ENCODE peak calls at places on chromosomes 3 and 15, in nine cellular contexts. Z is stimulated activated naive CD8-positive, alpha-beta T cell treated with anti-CD3 and anti-CD28 coated beads, Interleukin-15, Interleukin-2, amounts not matched to agents 100 U/mL and 50 U/mL, for 24 hours; U is PC-3; I is fibroblast of lung; C is activated CD4-positive, alpha-beta T cell treated with anti-CD3 and anti-CD28 coated beads for 36 hours; F is astrocyte; R is pancreas; P is GM12891; W is amniotic epithelial cell. A is an unnamed sample.

GRCh38 chr3:188568750-188569149 is 414.8 kb downstream of the LPP start:
- DNase-seq in Z (no peak), U (no peak), I (no peak), C (no peak), F (peak), R (no peak), P (no peak), W (no peak), A (no peak)

GRCh38 chr15:29988689-29989088 is 94.1 kb upstream of the GOLGA8J start:
- DNase-seq in Z (no peak), U (no peak), I (no peak), C (no peak), F (peak), R (no peak), P (no peak), W (no peak), A (no peak)

GRCh38 chr15:88982304-88982945 is 69.2 kb upstream of the MFGE8 start:
- DNase-seq in Z (no peak), U (peak), I (peak), C (no peak), F (peak), R (no peak), P (peak), W (peak), A (peak)

GRCh38 chr3:45119824-45120614 is 26.2 kb downstream of the CDCP1 start:
- DNase-seq in Z (no peak), U (peak), I (peak), C (no peak), F (no peak), R (no peak), P (no peak), W (no peak), A (peak)

GRCh38 chr15:74062236-74062635 is 20.1 kb downstream of the GOLGA6A start:
- DNase-seq in Z (no peak), U (no peak), I (no peak), C (no peak), F (no peak), R (no peak), P (no peak), W (no peak), A (no peak)

GRCh38 chr3:112089956-112090898 is 4.0 kb downstream of the C3orf52 start:
- DNase-seq in Z (no peak), U (no peak), I (no peak), C (no peak), F (no peak), R (no peak), P (no peak), W (no peak), A (no peak)

GRCh38 chr3:191336833-191337232 is 6.5 kb upstream of the UTS2B start:
- DNase-seq in Z (no peak), U (no peak), I (no peak), C (no peak), F (no peak), R (no peak), P (no peak), W (no peak), A (no peak)

GRCh38 chr3:9028134-9028533 is 64.9 kb upstream of the RAD18 start:
- DNase-seq in Z (no peak), U (no peak), I (peak), C (no peak), F (peak), R (peak), P (no peak), W (peak), A (peak)

GRCh38 chr3:101072299-101072698 is 79.1 kb upstream of the ABI3BP start:
- DNase-seq in Z (no peak), U (peak), I (no peak), C (no peak), F (peak), R (no peak), P (no peak), W (peak), A (no peak)

GRCh38 chr3:99439892-99440291 is 198.5 kb upstream of the COL8A1 start:
- DNase-seq in Z (no peak), U (no peak), I (no peak), C (no peak), F (peak), R (no peak), P (no peak), W (peak), A (no peak)

GRCh38 chr3:66537735-66538134 is 36.9 kb upstream of the LRIG1 start:
- DNase-seq in Z (no peak), U (no peak), I (no peak), C (no peak), F (no peak), R (no peak), P (no peak), W (no peak), A (no peak)

GRCh38 chr3:54079729-54080128 is 42.6 kb upstream of the CACNA2D3 start:
- DNase-seq in Z (no peak), U (no peak), I (no peak), C (no peak), F (no peak), R (no peak), P (no peak), W (no peak), A (no peak)

GRCh38 chr15:99485992-99486370 is 79.8 kb upstream of the MEF2A start:
- DNase-seq in Z (no peak), U (no peak), I (no peak), C (no peak), F (peak), R (no peak), P (no peak), W (no peak), A (no peak)

GRCh38 chr3:27253831-27254230 is 115.4 kb downstream of the NEK10 start:
- DNase-seq in Z (peak), U (peak), I (peak), C (peak), F (peak), R (peak), P (no peak), W (peak), A (peak)

GRCh38 chr3:71006810-71007785 is 576.4 kb downstream of the FOXP1 start:
- DNase-seq in Z (no peak), U (peak), I (peak), C (no peak), F (peak), R (no peak), P (no peak), W (peak), A (no peak)

GRCh38 chr3:133887075-133887950 is 8.4 kb downstream of the RAB6B start:
- DNase-seq in Z (no peak), U (no peak), I (no peak), C (no peak), F (no peak), R (no peak), P (no peak), W (no peak), A (no peak)

GRCh38 chr15:99096173-99096893 is 8.5 kb upstream of the SYNM start:
- DNase-seq in Z (no peak), U (no peak), I (no peak), C (no peak), F (no peak), R (no peak), P (no peak), W (no peak), A (no peak)

GRCh38 chr3:155313303-155313702 is 19.8 kb upstream of the STRIT1 start:
- DNase-seq in Z (no peak), U (peak), I (no peak), C (no peak), F (no peak), R (no peak), P (no peak), W (peak), A (peak)

GRCh38 chr15:83855956-83856355 is 202.0 kb downstream of the ADAMTSL3 start:
- DNase-seq in Z (no peak), U (no peak), I (no peak), C (no peak), F (no peak), R (no peak), P (no peak), W (no peak), A (no peak)

GRCh38 chr15:36356978-36357582 is 222.3 kb upstream of the CDIN1 start:
- DNase-seq in Z (no peak), U (no peak), I (peak), C (no peak), F (peak), R (no peak), P (no peak), W (peak), A (peak)

A was measured in foreskin fibroblast.